ENCODE peak calls at places on chromosomes 12 and 14, in four cellular contexts. G, S, B and R are unnamed samples.

GRCh38 chr12:126874427-126875026 is 1392.4 kb upstream of the TMEM132C start:
- DNase-seq in G (no peak), S (no peak), B (peak), R (no peak)

GRCh38 chr12:91215940-91216454 is 33.4 kb upstream of the DCN start:
- DNase-seq in G (peak), S (peak), B (no peak), R (no peak)

GRCh38 chr14:80110721-80111120 is 100.6 kb downstream of the DIO2 start:
- DNase-seq in B (no peak), G (no peak), S (no peak), R (no peak)

GRCh38 chr12:49930515-49931288 is 19.8 kb upstream of the AQP2 start:
- DNase-seq in G (peak), S (no peak), B (no peak), R (no peak)

GRCh38 chr12:103640831-103641230 is 53.8 kb downstream of the STAB2 start:
- DNase-seq in G (no peak), S (no peak), B (no peak), R (no peak)

GRCh38 chr14:54267172-54267571 is 129.6 kb upstream of the CDKN3 start:
- DNase-seq in S (no peak), B (no peak), G (no peak), R (no peak)

GRCh38 chr14:52112336-52113018 is 43.6 kb upstream of the NID2 start:
- DNase-seq in B (no peak), S (no peak), G (no peak), R (peak)

GRCh38 chr14:51337520-51337919 is 97.5 kb downstream of the TMX1 start:
- DNase-seq in S (no peak), G (no peak), B (no peak), R (no peak)

GRCh38 chr14:67335781-67336180 is 23.8 kb downstream of the ATP6V1D start:
- DNase-seq in G (no peak), B (no peak), S (no peak), R (no peak)